ENCODE peak calls at places on chromosome 18, in eight cellular contexts. One of them, this sample, is unnamed.

GRCh38 chr18:47560693-47561092 is 309.2 kb upstream of the SKOR2 start:
- DNase-seq in vagina: no peak
- DNase-seq in endodermal cell: peak
- DNase-seq in mammary epithelial cell: no peak
- DNase-seq in ovary: no peak
- DNase-seq in tibial artery: no peak
- DNase-seq in right atrium auricular region: no peak
- DNase-seq in astrocyte: no peak
- DNase-seq in this sample: no peak

GRCh38 chr18:78971511-78972245 is 7.9 kb upstream of the SALL3 start:
- DNase-seq in mammary epithelial cell: no peak
- DNase-seq in vagina: peak
- DNase-seq in tibial artery: no peak
- DNase-seq in right atrium auricular region: no peak
- DNase-seq in ovary: no peak
- DNase-seq in astrocyte: no peak
- DNase-seq in endodermal cell: no peak
- DNase-seq in this sample: no peak

GRCh38 chr18:54125429-54125828 is 99.0 kb downstream of the MBD2 start:
- DNase-seq in ovary: no peak
- DNase-seq in astrocyte: no peak
- DNase-seq in mammary epithelial cell: no peak
- DNase-seq in vagina: no peak
- DNase-seq in right atrium auricular region: no peak
- DNase-seq in tibial artery: no peak
- DNase-seq in endodermal cell: no peak
- DNase-seq in this sample: no peak

GRCh38 chr18:61443311-61443710 is 110.1 kb downstream of the CDH20 start:
- DNase-seq in tibial artery: no peak
- DNase-seq in right atrium auricular region: no peak
- DNase-seq in vagina: no peak
- DNase-seq in astrocyte: peak
- DNase-seq in ovary: no peak
- DNase-seq in endodermal cell: no peak
- DNase-seq in mammary epithelial cell: no peak
- DNase-seq in this sample: no peak

GRCh38 chr18:73638709-73639108 is 508.9 kb downstream of the FBXO15 start:
- DNase-seq in tibial artery: no peak
- DNase-seq in right atrium auricular region: no peak
- DNase-seq in vagina: no peak
- DNase-seq in astrocyte: peak
- DNase-seq in mammary epithelial cell: peak
- DNase-seq in ovary: no peak
- DNase-seq in endodermal cell: no peak
- DNase-seq in this sample: no peak

GRCh38 chr18:2914844-2915243 is 68.0 kb downstream of the EMILIN2 start:
- DNase-seq in right atrium auricular region: peak
- DNase-seq in mammary epithelial cell: no peak
- DNase-seq in vagina: peak
- DNase-seq in ovary: peak
- DNase-seq in tibial artery: no peak
- DNase-seq in astrocyte: no peak
- DNase-seq in endodermal cell: peak
- DNase-seq in this sample: no peak

GRCh38 chr18:30163573-30163972 is 879.0 kb downstream of the DSC3 start:
- DNase-seq in vagina: no peak
- DNase-seq in mammary epithelial cell: peak
- DNase-seq in endodermal cell: no peak
- DNase-seq in ovary: no peak
- DNase-seq in tibial artery: no peak
- DNase-seq in astrocyte: no peak
- DNase-seq in right atrium auricular region: no peak
- DNase-seq in this sample: no peak

GRCh38 chr18:31493941-31494340 is 4.0 kb upstream of the DSG2 start:
- DNase-seq in vagina: no peak
- DNase-seq in mammary epithelial cell: no peak
- DNase-seq in astrocyte: no peak
- DNase-seq in endodermal cell: no peak
- DNase-seq in right atrium auricular region: no peak
- DNase-seq in tibial artery: no peak
- DNase-seq in ovary: no peak
- DNase-seq in this sample: no peak

GRCh38 chr18:71899183-71899582 is 645.0 kb downstream of the CBLN2 start:
- DNase-seq in mammary epithelial cell: no peak
- DNase-seq in endodermal cell: no peak
- DNase-seq in right atrium auricular region: no peak
- DNase-seq in astrocyte: no peak
- DNase-seq in tibial artery: no peak
- DNase-seq in ovary: no peak
- DNase-seq in vagina: no peak
- DNase-seq in this sample: no peak

GRCh38 chr18:44592639-44593038 is 88.0 kb upstream of the SETBP1 start:
- DNase-seq in endodermal cell: no peak
- DNase-seq in ovary: no peak
- DNase-seq in mammary epithelial cell: no peak
- DNase-seq in astrocyte: peak
- DNase-seq in right atrium auricular region: no peak
- DNase-seq in vagina: no peak
- DNase-seq in tibial artery: no peak
- DNase-seq in this sample: no peak

GRCh38 chr18:36034299-36034895 is 33.0 kb downstream of the RPRD1A start:
- DNase-seq in ovary: no peak
- DNase-seq in mammary epithelial cell: no peak
- DNase-seq in right atrium auricular region: no peak
- DNase-seq in endodermal cell: no peak
- DNase-seq in astrocyte: no peak
- DNase-seq in vagina: no peak
- DNase-seq in tibial artery: no peak
- DNase-seq in this sample: no peak
- H3K27ac ChIP-seq in ovary: no peak
- H3K27ac ChIP-seq in mammary epithelial cell: no peak
- H3K27ac ChIP-seq in right atrium auricular region: no peak
- H3K27ac ChIP-seq in endodermal cell: no peak
- H3K27ac ChIP-seq in astrocyte: no peak
- H3K27ac ChIP-seq in vagina: no peak
- H3K27ac ChIP-seq in tibial artery: no peak
- H3K27ac ChIP-seq in this sample: no peak

GRCh38 chr18:23824235-23824634 is 135.0 kb downstream of the LAMA3 start:
- DNase-seq in right atrium auricular region: no peak
- DNase-seq in mammary epithelial cell: no peak
- DNase-seq in vagina: peak
- DNase-seq in endodermal cell: no peak
- DNase-seq in tibial artery: no peak
- DNase-seq in astrocyte: no peak
- DNase-seq in ovary: no peak
- DNase-seq in this sample: no peak

GRCh38 chr18:23824704-23825103 is 135.5 kb downstream of the LAMA3 start:
- DNase-seq in ovary: no peak
- DNase-seq in astrocyte: peak
- DNase-seq in mammary epithelial cell: peak
- DNase-seq in endodermal cell: no peak
- DNase-seq in tibial artery: no peak
- DNase-seq in right atrium auricular region: no peak
- DNase-seq in vagina: no peak
- DNase-seq in this sample: no peak

GRCh38 chr18:23825978-23826405 is 136.7 kb downstream of the LAMA3 start:
- DNase-seq in right atrium auricular region: peak
- DNase-seq in astrocyte: peak
- DNase-seq in mammary epithelial cell: peak
- DNase-seq in ovary: peak
- DNase-seq in vagina: peak
- DNase-seq in tibial artery: peak
- DNase-seq in endodermal cell: no peak
- DNase-seq in this sample: no peak

GRCh38 chr18:23826850-23827620 is 137.8 kb downstream of the LAMA3 start:
- DNase-seq in vagina: peak
- DNase-seq in ovary: no peak
- DNase-seq in right atrium auricular region: no peak
- DNase-seq in mammary epithelial cell: peak
- DNase-seq in tibial artery: no peak
- DNase-seq in astrocyte: no peak
- DNase-seq in endodermal cell: no peak
- DNase-seq in this sample: no peak

GRCh38 chr18:23825496-23825895 is 136.2 kb downstream of the LAMA3 start:
- DNase-seq in astrocyte: no peak
- DNase-seq in right atrium auricular region: no peak
- DNase-seq in ovary: no peak
- DNase-seq in vagina: no peak
- DNase-seq in tibial artery: no peak
- DNase-seq in endodermal cell: no peak
- DNase-seq in mammary epithelial cell: no peak
- DNase-seq in this sample: no peak
- TF ChIP-seq CTCF in astrocyte: no peak
- TF ChIP-seq CTCF in right atrium auricular region: no peak
- TF ChIP-seq CTCF in ovary: no peak
- TF ChIP-seq CTCF in vagina: no peak
- TF ChIP-seq CTCF in tibial artery: no peak
- TF ChIP-seq CTCF in endodermal cell: no peak
- TF ChIP-seq CTCF in mammary epithelial cell: no peak
- TF ChIP-seq CTCF in this sample: no peak

GRCh38 chr18:49859006-49859359 is 45.6 kb upstream of the ACAA2 start:
- DNase-seq in ovary: no peak
- DNase-seq in tibial artery: no peak
- DNase-seq in mammary epithelial cell: no peak
- DNase-seq in vagina: no peak
- DNase-seq in astrocyte: no peak
- DNase-seq in endodermal cell: no peak
- DNase-seq in right atrium auricular region: no peak
- DNase-seq in this sample: no peak
- H3K27ac ChIP-seq in ovary: no peak
- H3K27ac ChIP-seq in tibial artery: no peak
- H3K27ac ChIP-seq in mammary epithelial cell: no peak
- H3K27ac ChIP-seq in vagina: no peak
- H3K27ac ChIP-seq in astrocyte: no peak
- H3K27ac ChIP-seq in endodermal cell: no peak
- H3K27ac ChIP-seq in right atrium auricular region: no peak
- H3K27ac ChIP-seq in this sample: no peak

GRCh38 chr18:37282386-37283037 is 283.1 kb downstream of the CELF4 start:
- DNase-seq in right atrium auricular region: no peak
- DNase-seq in vagina: no peak
- DNase-seq in endodermal cell: peak
- DNase-seq in tibial artery: no peak
- DNase-seq in ovary: no peak
- DNase-seq in mammary epithelial cell: no peak
- DNase-seq in astrocyte: no peak
- DNase-seq in this sample: no peak
- TF ChIP-seq CTCF in right atrium auricular region: no peak
- TF ChIP-seq CTCF in vagina: no peak
- TF ChIP-seq CTCF in endodermal cell: peak
- TF ChIP-seq CTCF in tibial artery: no peak
- TF ChIP-seq CTCF in ovary: no peak
- TF ChIP-seq CTCF in mammary epithelial cell: peak
- TF ChIP-seq CTCF in astrocyte: peak
- TF ChIP-seq CTCF in this sample: peak

GRCh38 chr18:38402509-38402908 is 836.9 kb upstream of the CELF4 start:
- DNase-seq in right atrium auricular region: no peak
- DNase-seq in tibial artery: no peak
- DNase-seq in ovary: no peak
- DNase-seq in endodermal cell: no peak
- DNase-seq in mammary epithelial cell: no peak
- DNase-seq in astrocyte: no peak
- DNase-seq in vagina: no peak
- DNase-seq in this sample: no peak

DNA sequence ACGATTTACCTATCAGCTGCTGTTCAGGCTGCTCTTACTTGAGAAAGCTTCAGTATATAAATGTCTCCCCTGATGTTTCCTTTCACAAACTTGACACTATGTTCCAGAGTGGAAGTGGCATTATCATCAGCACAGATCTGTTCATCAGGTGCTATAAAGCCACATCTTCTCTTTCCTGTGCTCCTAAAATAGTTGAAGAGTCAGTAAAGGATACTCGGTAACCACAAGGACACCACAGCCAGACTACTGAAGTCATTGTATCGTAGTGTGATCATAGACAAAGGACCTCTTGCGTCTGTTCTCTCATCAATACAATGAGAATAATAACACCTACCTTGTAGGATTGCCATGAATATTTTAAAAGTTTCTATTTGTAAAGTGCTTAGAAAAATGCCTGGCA is 841.0 kb upstream of the CELF4 start:
- DNase-seq in ovary: no peak
- DNase-seq in astrocyte: no peak
- DNase-seq in right atrium auricular region: no peak
- DNase-seq in mammary epithelial cell: no peak
- DNase-seq in tibial artery: no peak
- DNase-seq in endodermal cell: no peak
- DNase-seq in vagina: no peak
- DNase-seq in this sample: no peak
- H3K27ac ChIP-seq in ovary: no peak
- H3K27ac ChIP-seq in astrocyte: no peak
- H3K27ac ChIP-seq in right atrium auricular region: no peak
- H3K27ac ChIP-seq in mammary epithelial cell: no peak
- H3K27ac ChIP-seq in tibial artery: no peak
- H3K27ac ChIP-seq in endodermal cell: no peak
- H3K27ac ChIP-seq in vagina: no peak
- H3K27ac ChIP-seq in this sample: no peak

GRCh38 chr18:23099621-23100020 is 35.7 kb upstream of the CABLES1 start:
- DNase-seq in ovary: no peak
- DNase-seq in vagina: peak
- DNase-seq in tibial artery: no peak
- DNase-seq in right atrium auricular region: no peak
- DNase-seq in astrocyte: no peak
- DNase-seq in endodermal cell: no peak
- DNase-seq in mammary epithelial cell: peak
- DNase-seq in this sample: no peak

GRCh38 chr18:23093772-23094171 is 41.5 kb upstream of the CABLES1 start:
- DNase-seq in endodermal cell: no peak
- DNase-seq in ovary: no peak
- DNase-seq in mammary epithelial cell: no peak
- DNase-seq in right atrium auricular region: no peak
- DNase-seq in vagina: no peak
- DNase-seq in astrocyte: no peak
- DNase-seq in tibial artery: no peak
- DNase-seq in this sample: no peak

GRCh38 chr18:23092121-23092520 is 43.2 kb upstream of the CABLES1 start:
- DNase-seq in ovary: no peak
- DNase-seq in right atrium auricular region: no peak
- DNase-seq in tibial artery: no peak
- DNase-seq in astrocyte: no peak
- DNase-seq in mammary epithelial cell: no peak
- DNase-seq in vagina: no peak
- DNase-seq in endodermal cell: no peak
- DNase-seq in this sample: no peak

GRCh38 chr18:23094411-23095165 is 40.7 kb upstream of the CABLES1 start:
- DNase-seq in mammary epithelial cell: no peak
- DNase-seq in endodermal cell: peak
- DNase-seq in vagina: no peak
- DNase-seq in right atrium auricular region: no peak
- DNase-seq in ovary: no peak
- DNase-seq in tibial artery: no peak
- DNase-seq in astrocyte: no peak
- DNase-seq in this sample: no peak

GRCh38 chr18:23095463-23095862 is 39.8 kb upstream of the CABLES1 start:
- DNase-seq in endodermal cell: no peak
- DNase-seq in astrocyte: no peak
- DNase-seq in vagina: no peak
- DNase-seq in mammary epithelial cell: no peak
- DNase-seq in right atrium auricular region: no peak
- DNase-seq in tibial artery: no peak
- DNase-seq in ovary: no peak
- DNase-seq in this sample: no peak
- TF ChIP-seq CTCF in endodermal cell: peak
- TF ChIP-seq CTCF in astrocyte: no peak
- TF ChIP-seq CTCF in vagina: no peak
- TF ChIP-seq CTCF in mammary epithelial cell: no peak
- TF ChIP-seq CTCF in right atrium auricular region: no peak
- TF ChIP-seq CTCF in tibial artery: no peak
- TF ChIP-seq CTCF in ovary: no peak
- TF ChIP-seq CTCF in this sample: peak